ENCODE peak calls at places on chromosomes 11 and 22, in eight cellular contexts. E is sigmoid colon, X is GM12891, G is stomach, J is transverse colon, C is H1, O is prostate gland, R is SK-N-MC. A is an unnamed sample.
A peak's percentile ranks its signal among the peaks of the same experiment; 100 is the strongest.

GRCh38 chr11:111976614-111977140 is 39.5 kb downstream of the DIXDC1 start:
- DNase-seq in E (peak; percentile 74), X (peak; percentile 25), G (no peak), J (no peak), C (peak; percentile 73), O (peak; percentile 53), R (no peak), A (peak; percentile 61)

GRCh38 chr11:12581923-12582322 is 92.3 kb upstream of the TEAD1 start:
- DNase-seq in E (no peak), X (no peak), G (no peak), J (no peak), C (no peak), O (no peak), R (no peak), A (no peak)

GRCh38 chr11:72292106-72292790 is 48.3 kb upstream of the PHOX2A start:
- DNase-seq in E (no peak), X (no peak), G (peak; percentile 10), J (no peak), C (peak; percentile 33), O (no peak), R (no peak), A (no peak)

GRCh38 chr11:123235117-123235686 is 40.2 kb upstream of the CLMP start:
- DNase-seq in E (peak; percentile 86), X (no peak), G (peak; percentile 44), J (peak; percentile 50), C (peak; percentile 89), O (no peak), R (no peak), A (peak; percentile 58)

GRCh38 chr11:132898021-132898420 is 634.3 kb downstream of the OPCML start:
- DNase-seq in E (no peak), X (no peak), G (no peak), J (no peak), C (no peak), O (no peak), R (no peak), A (no peak)

GRCh38 chr22:36053242-36054147 is 24.9 kb upstream of the RBFOX2 start:
- DNase-seq in E (no peak), X (no peak), G (no peak), J (no peak), C (no peak), O (no peak), R (no peak), A (no peak)

GRCh38 chr11:65934014-65934413 is 11.3 kb upstream of the TSGA10IP start:
- DNase-seq in E (no peak), X (no peak), G (no peak), J (no peak), C (no peak), O (no peak), R (no peak), A (no peak)

GRCh38 chr11:36162282-36162825 is 126.9 kb downstream of the COMMD9 start:
- DNase-seq in E (no peak), X (no peak), G (no peak), J (no peak), C (no peak), O (no peak), R (no peak), A (no peak)

GRCh38 chr22:17754233-17754925 is 19.9 kb downstream of the BID start:
- DNase-seq in E (no peak), X (no peak), G (no peak), J (no peak), C (no peak), O (no peak), R (no peak), A (no peak)

GRCh38 chr22:45468872-45469572 is 33.7 kb upstream of the FBLN1 start:
- DNase-seq in E (no peak), X (no peak), G (no peak), J (no peak), C (no peak), O (no peak), R (no peak), A (no peak)

GRCh38 chr22:26891431-26891830 is 234.0 kb downstream of the MIAT start:
- DNase-seq in E (no peak), X (no peak), G (no peak), J (no peak), C (no peak), O (no peak), R (no peak), A (no peak)

GRCh38 chr11:78189851-78190250 is 1.1 kb downstream of the USP35 start:
- DNase-seq in E (peak; percentile 62), X (no peak), G (no peak), J (no peak), C (no peak), O (no peak), R (no peak), A (no peak)

GRCh38 chr11:123653405-123653996 is 923 bp downstream of the SCN3B start:
- DNase-seq in E (no peak), X (no peak), G (no peak), J (no peak), C (no peak), O (no peak), R (no peak), A (no peak)

GRCh38 chr11:33724644-33725035 is 11.6 kb downstream of the CD59 start:
- DNase-seq in E (peak; percentile 78), X (no peak), G (no peak), J (no peak), C (no peak), O (no peak), R (no peak), A (no peak)

GRCh38 chr11:119148855-119149370 is at the start of gene ABCG4:
- DNase-seq in E (no peak), X (no peak), G (peak; percentile 29), J (no peak), C (peak; percentile 69), O (no peak), R (no peak), A (no peak)
- TF ChIP-seq POLR2AphosphoS5 in E (no peak), X (no peak), G (no peak), J (no peak), C (no peak), O (no peak), R (no peak), A (no peak)

GRCh38 chr11:107857550-107858216 is 904 bp downstream of the SLC35F2 start:
- DNase-seq in E (peak; percentile 48), X (no peak), G (no peak), J (no peak), C (peak; percentile 65), O (no peak), R (no peak), A (no peak)

GRCh38 chr11:107856981-107857517 is 1.5 kb downstream of the SLC35F2 start:
- DNase-seq in E (no peak), X (no peak), G (no peak), J (peak; percentile 66), C (no peak), O (no peak), R (no peak), A (no peak)

GRCh38 chr11:107856180-107856980 is 2.2 kb downstream of the SLC35F2 start:
- DNase-seq in E (no peak), X (no peak), G (no peak), J (peak; percentile 11), C (no peak), O (no peak), R (no peak), A (no peak)

GRCh38 chr11:107859459-107860239 is 1.1 kb upstream of the SLC35F2 start:
- DNase-seq in E (peak; percentile 74), X (no peak), G (peak; percentile 53), J (peak; percentile 79), C (peak; percentile 63), O (peak; percentile 76), R (no peak), A (peak; percentile 65)

GRCh38 chr11:107858217-107859070 is at the start of gene SLC35F2:
- DNase-seq in E (peak; percentile 77), X (peak; percentile 69), G (peak; percentile 78), J (peak; percentile 85), C (peak; percentile 85), O (peak; percentile 67), R (no peak), A (peak; percentile 58)
- TF ChIP-seq POLR2AphosphoS5 in E (no peak), X (peak; percentile 82), G (no peak), J (peak; percentile 60), C (no peak), O (no peak), R (peak; percentile 31), A (peak; percentile 27)

GRCh38 chr11:47050284-47050683 is 113.7 kb downstream of the CSTPP1 start:
- DNase-seq in E (no peak), X (no peak), G (no peak), J (no peak), C (no peak), O (no peak), R (no peak), A (no peak)
- TF ChIP-seq POLR2AphosphoS5 in E (no peak), X (no peak), G (no peak), J (no peak), C (no peak), O (no peak), R (no peak), A (no peak)

GRCh38 chr22:42676059-42676607 is 26.9 kb upstream of the CYB5R3 start:
- DNase-seq in E (no peak), X (no peak), G (no peak), J (no peak), C (no peak), O (no peak), R (no peak), A (no peak)
- TF ChIP-seq POLR2AphosphoS5 in E (peak; percentile 42), X (no peak), G (no peak), J (peak; percentile 37), C (no peak), O (peak; percentile 49), R (no peak), A (no peak)

DNA sequence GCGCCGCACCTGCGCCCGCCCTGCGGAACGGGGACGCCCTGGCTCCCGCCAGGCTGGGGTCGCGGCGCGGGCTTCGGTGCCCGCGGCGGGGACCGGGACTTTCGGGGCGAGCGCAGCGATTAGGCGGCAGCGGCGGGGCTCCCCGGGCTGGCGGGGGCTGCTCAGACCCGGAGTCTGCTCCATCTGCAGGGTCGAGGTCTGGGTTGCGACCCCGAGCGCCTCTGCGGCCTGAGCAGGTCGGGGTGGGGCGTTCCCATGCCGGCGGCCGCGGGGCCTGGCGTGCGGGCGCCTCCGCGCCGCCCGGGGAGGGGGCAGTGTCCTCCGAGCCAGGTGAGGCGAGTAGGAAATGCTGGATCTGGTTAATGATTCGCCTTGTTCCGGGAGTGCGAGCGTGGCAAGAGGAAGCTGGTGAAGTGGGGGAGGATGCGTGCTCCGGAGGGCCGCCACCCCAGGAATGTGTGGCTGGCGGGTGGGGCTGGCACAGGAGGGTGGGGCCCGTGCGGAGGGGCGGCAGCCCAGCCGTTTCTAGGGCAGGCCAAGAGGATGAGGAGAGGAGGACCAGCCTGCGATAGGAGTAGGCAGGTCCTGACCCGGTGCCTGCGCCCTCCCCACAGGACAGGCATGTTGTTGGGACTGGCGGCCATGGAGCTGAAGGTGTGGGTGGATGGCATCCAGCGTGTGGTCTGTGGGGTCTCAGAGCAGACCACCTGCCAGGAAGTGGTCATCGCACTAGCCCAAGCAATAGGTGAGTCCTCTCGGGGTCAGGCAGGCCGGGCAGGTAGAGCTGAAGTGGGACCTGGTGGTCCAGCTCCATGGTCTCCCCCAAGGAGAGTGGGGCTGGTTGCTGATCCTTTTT is 606 bp downstream of the RASSF7 start:
- DNase-seq in E (no peak), X (no peak), G (peak; percentile 89), J (peak; percentile 90), C (peak; percentile 64), O (no peak), R (no peak), A (no peak)
- TF ChIP-seq POLR2AphosphoS5 in E (no peak), X (no peak), G (no peak), J (peak; percentile 85), C (no peak), O (peak; percentile 25), R (no peak), A (no peak)

A was measured in breast epithelium.